ENCODE peak calls at places on chromosome 11, in six cellular contexts. S is mesothelial cell of epicardium, C is retina, I is upper lobe of right lung, X is amygdala, F is LoVo. K is an unnamed sample.

GRCh38 chr11:108672113-108672512 is 7.2 kb downstream of the DDX10 start:
- DNase-seq in S (no peak), C (no peak), X (no peak), F (peak; percentile 13), I (no peak), K (no peak)

GRCh38 chr11:39365809-39366436 is 2093.5 kb downstream of the LRRC4C start:
- DNase-seq in C (no peak), S (no peak), F (peak; percentile 10), I (no peak), X (no peak), K (no peak)

GRCh38 chr11:131464024-131464423 is 93.6 kb downstream of the NTM start:
- DNase-seq in C (no peak), I (no peak), S (no peak), F (no peak), X (no peak), K (no peak)

GRCh38 chr11:46271875-46272815 is 5.3 kb upstream of the CREB3L1 start:
- DNase-seq in S (no peak), I (no peak), C (peak; percentile 35), X (no peak), F (no peak), K (no peak)

GRCh38 chr11:6200975-6201374 is 2.0 kb downstream of the OR52W1 start:
- DNase-seq in C (no peak), S (no peak), I (peak; percentile 73), X (no peak), F (no peak), K (no peak)

GRCh38 chr11:69575296-69576068 is 65.5 kb upstream of the CCND1 start:
- DNase-seq in I (no peak), S (no peak), X (no peak), C (no peak), F (no peak), K (no peak)

GRCh38 chr11:12539570-12539969 is 134.7 kb upstream of the TEAD1 start:
- DNase-seq in I (no peak), S (no peak), C (no peak), X (no peak), F (no peak), K (no peak)

GRCh38 chr11:45606514-45607024 is 58.9 kb downstream of the CHST1 start:
- DNase-seq in X (peak; percentile 10), F (no peak), S (no peak), I (no peak), C (peak; percentile 77), K (no peak)

GRCh38 chr11:32960553-32961164 is 55.0 kb upstream of the DEPDC7 start:
- DNase-seq in I (no peak), X (no peak), F (peak; percentile 61), C (peak; percentile 21), S (no peak), K (no peak)